ENCODE peak calls at places on chromosomes 5 and 9, in seven cellular contexts. V is GM06990, M is small intestine, W is tibial artery, Y is neuronal stem cell, N is breast epithelium, T is GM23338. G is an unnamed sample. For H3K36me3, the result is how much of the 10 kb centered on the place peaks cover.

GRCh38 chr5:135194126-135194488 is 160.1 kb upstream of the PITX1 start:
- DNase-seq in V (no peak), M (no peak), W (no peak), Y (no peak), N (no peak), T (no peak), G (no peak)

GRCh38 chr5:132781029-132781428 is 4.0 kb upstream of the SEPTIN8 start:
- DNase-seq in V (no peak), M (no peak), W (no peak), Y (no peak), N (no peak), T (no peak), G (no peak)

GRCh38 chr9:121619989-121620673 is 31.3 kb upstream of the DAB2IP start:
- DNase-seq in V (no peak), M (no peak), W (no peak), Y (no peak), N (no peak), T (no peak), G (no peak)

GRCh38 chr9:107648153-107648716 is 158.7 kb upstream of the KLF4 start:
- DNase-seq in V (no peak), M (no peak), W (no peak), Y (no peak), N (no peak), T (no peak), G (no peak)

GRCh38 chr5:15752886-15753285 is 252.9 kb downstream of the FBXL7 start:
- DNase-seq in V (no peak), M (no peak), W (no peak), Y (no peak), N (no peak), T (no peak), G (no peak)

GRCh38 chr5:175344331-175345200 is 99.4 kb downstream of the DRD1 start:
- DNase-seq in V (no peak), M (peak), W (no peak), Y (no peak), N (no peak), T (no peak), G (no peak)

GRCh38 chr9:13083973-13084528 is 195.4 kb downstream of the MPDZ start:
- DNase-seq in V (no peak), M (no peak), W (no peak), Y (no peak), N (no peak), T (no peak), G (no peak)

GRCh38 chr5:119417891-119418781 is 34.2 kb upstream of the HSD17B4 start:
- DNase-seq in V (no peak), M (no peak), W (no peak), Y (no peak), N (no peak), T (no peak), G (no peak)

GRCh38 chr5:56734066-56734766 is 81.1 kb upstream of the MAP3K1 start:
- DNase-seq in V (no peak), M (no peak), W (no peak), Y (no peak), N (no peak), T (no peak), G (no peak)

GRCh38 chr9:133970581-133970900 is 21.6 kb downstream of the VAV2 start:
- DNase-seq in V (no peak), M (no peak), W (no peak), Y (no peak), N (no peak), T (no peak), G (no peak)

GRCh38 chr5:149990518-149991376 is 9.7 kb downstream of the TIGD6 start:
- DNase-seq in V (no peak), M (peak), W (peak), Y (peak), N (peak), T (peak), G (peak)

GRCh38 chr9:81028504-81028903 is 660.8 kb downstream of the TLE1 start:
- DNase-seq in V (no peak), M (no peak), W (no peak), Y (no peak), N (no peak), T (no peak), G (no peak)

GRCh38 chr9:134449180-134449916 is 123.1 kb downstream of the RXRA start:
- DNase-seq in V (peak), M (peak), W (peak), Y (peak), N (peak), T (peak), G (peak)

GRCh38 chr5:55773057-55773456 is 35.2 kb downstream of the DDX4 start:
- DNase-seq in V (no peak), M (no peak), W (no peak), Y (no peak), N (no peak), T (no peak), G (no peak)

GRCh38 chr9:14309403-14309802 is 4.5 kb downstream of the NFIB start:
- DNase-seq in V (no peak), M (peak), W (no peak), Y (no peak), N (no peak), T (no peak), G (no peak)

GRCh38 chr5:31023105-31023504 is 170.4 kb upstream of the CDH6 start:
- DNase-seq in V (no peak), M (no peak), W (no peak), Y (no peak), N (no peak), T (no peak), G (no peak)

DNA sequence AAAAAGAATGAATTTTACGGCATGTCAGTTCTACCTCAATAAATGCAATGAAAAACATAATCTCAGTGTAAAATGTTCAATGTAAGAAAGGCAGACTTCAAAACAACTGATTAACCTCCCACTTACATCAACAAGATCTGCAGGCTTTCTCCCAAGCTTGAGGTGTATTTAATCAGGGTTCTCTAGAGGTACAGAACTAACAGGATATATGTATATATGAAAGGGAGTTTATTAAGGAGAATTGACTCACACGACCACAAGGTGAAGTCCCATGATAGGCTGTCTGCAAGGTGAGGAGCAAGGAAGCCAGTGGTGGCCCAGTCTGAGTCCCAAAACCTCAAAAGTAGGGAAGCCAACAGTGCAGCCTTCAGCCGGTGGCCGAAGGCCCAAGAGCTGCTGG is 35.9 kb downstream of the MARCHF3 start:
- DNase-seq in V (no peak), M (no peak), W (no peak), Y (no peak), N (no peak), T (no peak), G (no peak)
- H3K36me3 ChIP-seq in V (under half), M (under half), W (under half), Y (under half), N (under half), T (under half), G (under half)

DNA sequence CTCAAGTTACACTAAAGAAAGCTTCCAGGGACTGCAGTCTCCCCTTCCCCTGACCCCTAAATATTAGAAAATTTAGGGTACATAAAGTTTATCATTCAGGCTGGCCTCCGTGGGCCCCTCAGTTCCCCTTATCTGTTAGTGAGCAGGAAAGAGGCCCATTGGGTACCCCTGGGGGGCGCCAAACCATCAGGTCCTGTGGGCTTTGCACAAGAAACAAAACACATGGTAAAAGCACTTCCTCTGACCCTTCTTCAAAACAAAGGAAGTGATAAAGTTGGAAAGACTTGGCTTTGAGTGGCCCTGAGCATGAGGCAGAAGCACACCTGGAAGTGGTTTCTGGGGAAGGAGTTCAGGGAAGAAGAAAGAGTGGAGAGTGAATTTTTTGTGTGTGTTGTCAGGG is 213.0 kb downstream of the SMARCA2 start:
- DNase-seq in V (no peak), M (no peak), W (no peak), Y (peak), N (no peak), T (peak), G (no peak)
- H3K36me3 ChIP-seq in V (under half), M (under half), W (under half), Y (under half), N (under half), T (under half), G (under half)

DNA sequence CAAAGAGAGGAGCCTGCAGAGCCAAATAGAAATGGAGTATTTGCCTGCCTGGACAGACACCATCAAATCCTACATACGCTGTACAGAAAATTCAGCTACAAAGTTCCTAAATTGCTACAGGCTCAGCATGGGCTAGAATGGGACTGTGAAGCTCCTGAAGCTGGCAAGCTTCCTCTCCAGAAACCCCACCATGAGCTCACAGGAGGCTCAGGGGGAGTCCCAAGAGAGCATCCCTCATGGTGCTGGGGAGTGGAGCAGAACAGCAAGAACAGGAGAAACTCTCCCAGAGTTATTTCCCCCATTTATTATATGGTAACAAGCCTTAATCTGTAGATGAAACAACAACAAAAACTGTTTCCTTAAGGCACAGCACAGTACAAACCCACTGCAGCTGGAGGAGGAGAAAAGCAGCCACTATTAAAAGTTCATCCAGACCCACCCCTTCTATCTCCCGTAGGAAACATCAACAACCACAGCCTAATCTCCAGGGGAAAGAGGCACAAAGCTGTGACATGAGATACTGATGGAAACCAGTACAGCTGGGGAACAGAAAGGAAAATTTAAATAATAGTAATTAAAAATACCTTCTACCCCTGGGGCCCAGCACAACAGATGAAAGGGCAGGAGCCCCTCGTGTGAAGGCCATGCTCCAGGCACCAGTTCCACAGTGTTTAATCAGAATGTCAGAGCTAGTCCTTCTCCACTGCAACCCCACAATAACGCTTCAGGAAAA is 548.5 kb downstream of the MTRR start:
- DNase-seq in V (no peak), M (no peak), W (no peak), Y (no peak), N (no peak), T (no peak), G (no peak)
- H3K36me3 ChIP-seq in V (under half), M (under half), W (under half), Y (under half), N (under half), T (under half), G (under half)

GRCh38 chr5:16932401-16932800 is 3.7 kb downstream of the MYO10 start:
- DNase-seq in V (no peak), M (peak), W (no peak), Y (no peak), N (no peak), T (no peak), G (no peak)
- H3K36me3 ChIP-seq in V (under half), M (under half), W (under half), Y (under half), N (under half), T (under half), G (under half)

GRCh38 chr5:14475013-14475412 is 106.6 kb upstream of the OTULINL start:
- DNase-seq in V (no peak), M (no peak), W (no peak), Y (no peak), N (no peak), T (no peak), G (no peak)
- H3K36me3 ChIP-seq in V (under half), M (under half), W (half or more), Y (under half), N (under half), T (under half), G (under half)

GRCh38 chr9:132663851-132664250 is 5.9 kb downstream of the DDX31 start:
- DNase-seq in V (no peak), M (no peak), W (no peak), Y (no peak), N (no peak), T (no peak), G (no peak)

GRCh38 chr9:132663120-132663519 is 6.7 kb downstream of the DDX31 start:
- DNase-seq in V (no peak), M (no peak), W (no peak), Y (peak), N (no peak), T (peak), G (no peak)

DNA sequence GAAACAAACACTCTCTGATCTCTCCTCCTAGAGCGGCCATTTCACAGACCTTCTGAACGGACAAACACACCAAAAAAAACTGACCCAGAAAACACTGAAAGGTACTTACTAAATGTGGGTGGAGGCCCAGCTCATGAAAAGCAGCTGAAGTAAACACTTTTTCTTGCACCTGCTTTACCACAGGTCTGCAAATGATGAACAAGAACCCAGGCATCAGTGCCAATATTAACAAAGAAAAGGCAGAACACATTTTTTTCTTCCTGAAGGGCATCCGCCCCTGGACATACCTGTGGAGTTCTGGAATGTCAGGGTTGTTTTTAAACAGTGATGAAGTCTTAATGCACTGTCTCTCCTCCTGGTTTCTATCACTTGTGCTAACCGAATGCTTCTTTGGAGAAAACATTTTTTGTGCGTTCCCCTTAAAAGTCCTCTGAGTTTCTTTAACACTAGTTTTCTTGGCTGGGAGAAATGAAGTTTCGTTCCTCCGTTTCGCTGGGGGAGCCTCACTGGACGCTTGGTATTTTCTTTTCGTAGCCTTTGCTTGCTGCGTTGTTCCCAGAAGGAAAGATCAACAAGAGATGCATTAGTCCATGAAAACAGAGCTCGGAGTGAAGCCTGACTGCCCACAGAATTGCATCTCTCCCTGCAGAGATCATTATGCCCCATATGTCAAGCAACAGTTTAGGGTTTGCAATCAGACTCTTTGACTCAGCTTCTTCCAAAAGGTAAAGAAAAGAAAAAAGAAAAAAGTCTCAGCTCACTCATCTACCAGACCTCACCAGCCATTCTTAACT is 7.4 kb downstream of the DDX31 start:
- DNase-seq in V (no peak), M (no peak), W (no peak), Y (no peak), N (no peak), T (no peak), G (no peak)
- H3K36me3 ChIP-seq in V (under half), M (under half), W (under half), Y (under half), N (under half), T (under half), G (half or more)

GRCh38 chr5:14400085-14400484 is 181.5 kb upstream of the OTULINL start:
- DNase-seq in V (no peak), M (no peak), W (no peak), Y (no peak), N (no peak), T (no peak), G (no peak)
- H3K36me3 ChIP-seq in V (under half), M (under half), W (under half), Y (under half), N (under half), T (under half), G (under half)

G was measured in effector memory CD4-positive, alpha-beta T cell.